ENCODE peak calls at places on chromosomes 7 and 10, in nine cellular contexts. One of them, this sample, is unnamed.
A peak's percentile ranks its signal among the peaks of the same experiment; 100 is the strongest.

GRCh38 chr10:20673175-20673574 is 223.9 kb downstream of the NEBL start:
- DNase-seq in stimulated activated CD4-positive, alpha-beta T cell treated with anti-CD3 and anti-CD28 coated beads, Interleukin-12 subunit alpha, Interleukin-12 subunit beta, amount 100 ng/mL, for 48 hours: no peak
- DNase-seq in GM04503: no peak
- DNase-seq in stimulated activated naive CD8-positive, alpha-beta T cell treated with anti-CD3 and anti-CD28 coated beads, Interleukin-15, amount 100 ng/mL, for 72 hours: no peak
- DNase-seq in AG09309: no peak
- DNase-seq in endothelial cell: no peak
- DNase-seq in WTC11: no peak
- DNase-seq in RWPE2: no peak
- DNase-seq in stimulated activated CD8-positive, alpha-beta memory T cell treated with anti-CD3 and anti-CD28 coated beads, Interleukin-4, amount 100 ng/mL, for 4 hours: no peak
- DNase-seq in this sample: no peak

GRCh38 chr10:103982639-103983038 is 15.7 kb downstream of the SLK start:
- DNase-seq in stimulated activated CD8-positive, alpha-beta memory T cell treated with anti-CD3 and anti-CD28 coated beads, Interleukin-4, amount 100 ng/mL, for 4 hours: no peak
- DNase-seq in RWPE2: no peak
- DNase-seq in stimulated activated CD4-positive, alpha-beta T cell treated with anti-CD3 and anti-CD28 coated beads, Interleukin-12 subunit alpha, Interleukin-12 subunit beta, amount 100 ng/mL, for 48 hours: no peak
- DNase-seq in endothelial cell: peak; percentile 43
- DNase-seq in GM04503: no peak
- DNase-seq in stimulated activated naive CD8-positive, alpha-beta T cell treated with anti-CD3 and anti-CD28 coated beads, Interleukin-15, amount 100 ng/mL, for 72 hours: no peak
- DNase-seq in AG09309: no peak
- DNase-seq in WTC11: peak; percentile 61
- DNase-seq in this sample: peak; percentile 58

GRCh38 chr10:76492026-76492425 is 1060.6 kb downstream of the LRMDA start:
- DNase-seq in stimulated activated CD4-positive, alpha-beta T cell treated with anti-CD3 and anti-CD28 coated beads, Interleukin-12 subunit alpha, Interleukin-12 subunit beta, amount 100 ng/mL, for 48 hours: no peak
- DNase-seq in endothelial cell: no peak
- DNase-seq in stimulated activated naive CD8-positive, alpha-beta T cell treated with anti-CD3 and anti-CD28 coated beads, Interleukin-15, amount 100 ng/mL, for 72 hours: no peak
- DNase-seq in stimulated activated CD8-positive, alpha-beta memory T cell treated with anti-CD3 and anti-CD28 coated beads, Interleukin-4, amount 100 ng/mL, for 4 hours: no peak
- DNase-seq in WTC11: no peak
- DNase-seq in GM04503: peak; percentile 54
- DNase-seq in RWPE2: no peak
- DNase-seq in AG09309: peak; percentile 43
- DNase-seq in this sample: no peak

GRCh38 chr7:114345494-114345893 is 69.1 kb upstream of the FOXP2 start:
- DNase-seq in stimulated activated CD8-positive, alpha-beta memory T cell treated with anti-CD3 and anti-CD28 coated beads, Interleukin-4, amount 100 ng/mL, for 4 hours: no peak
- DNase-seq in stimulated activated naive CD8-positive, alpha-beta T cell treated with anti-CD3 and anti-CD28 coated beads, Interleukin-15, amount 100 ng/mL, for 72 hours: no peak
- DNase-seq in endothelial cell: no peak
- DNase-seq in GM04503: no peak
- DNase-seq in WTC11: no peak
- DNase-seq in RWPE2: no peak
- DNase-seq in stimulated activated CD4-positive, alpha-beta T cell treated with anti-CD3 and anti-CD28 coated beads, Interleukin-12 subunit alpha, Interleukin-12 subunit beta, amount 100 ng/mL, for 48 hours: no peak
- DNase-seq in AG09309: no peak
- DNase-seq in this sample: no peak

GRCh38 chr10:11395581-11396310 is 215.7 kb downstream of the USP6NL start:
- DNase-seq in WTC11: no peak
- DNase-seq in RWPE2: peak; percentile 11
- DNase-seq in stimulated activated naive CD8-positive, alpha-beta T cell treated with anti-CD3 and anti-CD28 coated beads, Interleukin-15, amount 100 ng/mL, for 72 hours: no peak
- DNase-seq in stimulated activated CD8-positive, alpha-beta memory T cell treated with anti-CD3 and anti-CD28 coated beads, Interleukin-4, amount 100 ng/mL, for 4 hours: no peak
- DNase-seq in stimulated activated CD4-positive, alpha-beta T cell treated with anti-CD3 and anti-CD28 coated beads, Interleukin-12 subunit alpha, Interleukin-12 subunit beta, amount 100 ng/mL, for 48 hours: no peak
- DNase-seq in endothelial cell: no peak
- DNase-seq in GM04503: no peak
- DNase-seq in AG09309: no peak
- DNase-seq in this sample: no peak

GRCh38 chr7:81285142-81285871 is 366.5 kb upstream of the SEMA3C start:
- DNase-seq in stimulated activated CD4-positive, alpha-beta T cell treated with anti-CD3 and anti-CD28 coated beads, Interleukin-12 subunit alpha, Interleukin-12 subunit beta, amount 100 ng/mL, for 48 hours: no peak
- DNase-seq in stimulated activated CD8-positive, alpha-beta memory T cell treated with anti-CD3 and anti-CD28 coated beads, Interleukin-4, amount 100 ng/mL, for 4 hours: no peak
- DNase-seq in GM04503: peak; percentile 84
- DNase-seq in stimulated activated naive CD8-positive, alpha-beta T cell treated with anti-CD3 and anti-CD28 coated beads, Interleukin-15, amount 100 ng/mL, for 72 hours: no peak
- DNase-seq in endothelial cell: no peak
- DNase-seq in WTC11: no peak
- DNase-seq in RWPE2: no peak
- DNase-seq in AG09309: peak; percentile 71
- DNase-seq in this sample: no peak

GRCh38 chr10:106955133-106955532 is 209.4 kb downstream of the SORCS1 start:
- DNase-seq in GM04503: no peak
- DNase-seq in RWPE2: peak; percentile 45
- DNase-seq in stimulated activated CD4-positive, alpha-beta T cell treated with anti-CD3 and anti-CD28 coated beads, Interleukin-12 subunit alpha, Interleukin-12 subunit beta, amount 100 ng/mL, for 48 hours: no peak
- DNase-seq in AG09309: no peak
- DNase-seq in endothelial cell: no peak
- DNase-seq in stimulated activated CD8-positive, alpha-beta memory T cell treated with anti-CD3 and anti-CD28 coated beads, Interleukin-4, amount 100 ng/mL, for 4 hours: no peak
- DNase-seq in stimulated activated naive CD8-positive, alpha-beta T cell treated with anti-CD3 and anti-CD28 coated beads, Interleukin-15, amount 100 ng/mL, for 72 hours: no peak
- DNase-seq in WTC11: no peak
- DNase-seq in this sample: no peak

GRCh38 chr7:84055904-84056615 is 138.5 kb downstream of the SEMA3A start:
- DNase-seq in endothelial cell: no peak
- DNase-seq in AG09309: no peak
- DNase-seq in RWPE2: no peak
- DNase-seq in GM04503: no peak
- DNase-seq in stimulated activated naive CD8-positive, alpha-beta T cell treated with anti-CD3 and anti-CD28 coated beads, Interleukin-15, amount 100 ng/mL, for 72 hours: no peak
- DNase-seq in stimulated activated CD4-positive, alpha-beta T cell treated with anti-CD3 and anti-CD28 coated beads, Interleukin-12 subunit alpha, Interleukin-12 subunit beta, amount 100 ng/mL, for 48 hours: no peak
- DNase-seq in stimulated activated CD8-positive, alpha-beta memory T cell treated with anti-CD3 and anti-CD28 coated beads, Interleukin-4, amount 100 ng/mL, for 4 hours: no peak
- DNase-seq in WTC11: no peak
- DNase-seq in this sample: no peak

GRCh38 chr10:121990015-121990677 is 1.2 kb downstream of the TACC2 start:
- DNase-seq in RWPE2: no peak
- DNase-seq in endothelial cell: no peak
- DNase-seq in GM04503: no peak
- DNase-seq in AG09309: no peak
- DNase-seq in stimulated activated CD8-positive, alpha-beta memory T cell treated with anti-CD3 and anti-CD28 coated beads, Interleukin-4, amount 100 ng/mL, for 4 hours: no peak
- DNase-seq in WTC11: no peak
- DNase-seq in stimulated activated naive CD8-positive, alpha-beta T cell treated with anti-CD3 and anti-CD28 coated beads, Interleukin-15, amount 100 ng/mL, for 72 hours: no peak
- DNase-seq in stimulated activated CD4-positive, alpha-beta T cell treated with anti-CD3 and anti-CD28 coated beads, Interleukin-12 subunit alpha, Interleukin-12 subunit beta, amount 100 ng/mL, for 48 hours: no peak
- DNase-seq in this sample: no peak

GRCh38 chr10:4656576-4657194 is 169.3 kb upstream of the AKR1E2 start:
- DNase-seq in RWPE2: no peak
- DNase-seq in endothelial cell: peak; percentile 62
- DNase-seq in stimulated activated CD4-positive, alpha-beta T cell treated with anti-CD3 and anti-CD28 coated beads, Interleukin-12 subunit alpha, Interleukin-12 subunit beta, amount 100 ng/mL, for 48 hours: peak; percentile 18
- DNase-seq in GM04503: no peak
- DNase-seq in WTC11: peak; percentile 44
- DNase-seq in stimulated activated CD8-positive, alpha-beta memory T cell treated with anti-CD3 and anti-CD28 coated beads, Interleukin-4, amount 100 ng/mL, for 4 hours: no peak
- DNase-seq in stimulated activated naive CD8-positive, alpha-beta T cell treated with anti-CD3 and anti-CD28 coated beads, Interleukin-15, amount 100 ng/mL, for 72 hours: peak; percentile 20
- DNase-seq in AG09309: no peak
- DNase-seq in this sample: peak; percentile 17

GRCh38 chr10:127853868-127854768 is 38.6 kb downstream of the CLRN3 start:
- DNase-seq in WTC11: peak; percentile 70
- DNase-seq in stimulated activated CD8-positive, alpha-beta memory T cell treated with anti-CD3 and anti-CD28 coated beads, Interleukin-4, amount 100 ng/mL, for 4 hours: no peak
- DNase-seq in RWPE2: no peak
- DNase-seq in stimulated activated CD4-positive, alpha-beta T cell treated with anti-CD3 and anti-CD28 coated beads, Interleukin-12 subunit alpha, Interleukin-12 subunit beta, amount 100 ng/mL, for 48 hours: peak; percentile 39
- DNase-seq in GM04503: peak; percentile 11
- DNase-seq in AG09309: peak; percentile 13
- DNase-seq in endothelial cell: peak; percentile 75
- DNase-seq in stimulated activated naive CD8-positive, alpha-beta T cell treated with anti-CD3 and anti-CD28 coated beads, Interleukin-15, amount 100 ng/mL, for 72 hours: peak; percentile 42
- DNase-seq in this sample: peak; percentile 69

GRCh38 chr7:897771-898376 is 21.5 kb downstream of the GET4 start:
- DNase-seq in endothelial cell: no peak
- DNase-seq in stimulated activated CD8-positive, alpha-beta memory T cell treated with anti-CD3 and anti-CD28 coated beads, Interleukin-4, amount 100 ng/mL, for 4 hours: no peak
- DNase-seq in WTC11: no peak
- DNase-seq in stimulated activated CD4-positive, alpha-beta T cell treated with anti-CD3 and anti-CD28 coated beads, Interleukin-12 subunit alpha, Interleukin-12 subunit beta, amount 100 ng/mL, for 48 hours: no peak
- DNase-seq in AG09309: no peak
- DNase-seq in stimulated activated naive CD8-positive, alpha-beta T cell treated with anti-CD3 and anti-CD28 coated beads, Interleukin-15, amount 100 ng/mL, for 72 hours: no peak
- DNase-seq in RWPE2: no peak
- DNase-seq in GM04503: no peak
- DNase-seq in this sample: no peak

GRCh38 chr7:38775503-38775902 is 133.5 kb downstream of the VPS41 start:
- DNase-seq in AG09309: no peak
- DNase-seq in stimulated activated CD4-positive, alpha-beta T cell treated with anti-CD3 and anti-CD28 coated beads, Interleukin-12 subunit alpha, Interleukin-12 subunit beta, amount 100 ng/mL, for 48 hours: no peak
- DNase-seq in WTC11: no peak
- DNase-seq in RWPE2: no peak
- DNase-seq in stimulated activated naive CD8-positive, alpha-beta T cell treated with anti-CD3 and anti-CD28 coated beads, Interleukin-15, amount 100 ng/mL, for 72 hours: no peak
- DNase-seq in GM04503: no peak
- DNase-seq in endothelial cell: no peak
- DNase-seq in stimulated activated CD8-positive, alpha-beta memory T cell treated with anti-CD3 and anti-CD28 coated beads, Interleukin-4, amount 100 ng/mL, for 4 hours: no peak
- DNase-seq in this sample: no peak

GRCh38 chr10:92691591-92692084 is 1.9 kb downstream of the HHEX start:
- DNase-seq in WTC11: peak; percentile 52
- DNase-seq in stimulated activated CD4-positive, alpha-beta T cell treated with anti-CD3 and anti-CD28 coated beads, Interleukin-12 subunit alpha, Interleukin-12 subunit beta, amount 100 ng/mL, for 48 hours: no peak
- DNase-seq in GM04503: no peak
- DNase-seq in AG09309: no peak
- DNase-seq in RWPE2: no peak
- DNase-seq in endothelial cell: peak; percentile 67
- DNase-seq in stimulated activated CD8-positive, alpha-beta memory T cell treated with anti-CD3 and anti-CD28 coated beads, Interleukin-4, amount 100 ng/mL, for 4 hours: no peak
- DNase-seq in stimulated activated naive CD8-positive, alpha-beta T cell treated with anti-CD3 and anti-CD28 coated beads, Interleukin-15, amount 100 ng/mL, for 72 hours: peak; percentile 24
- DNase-seq in this sample: no peak

GRCh38 chr7:85525661-85526060 is 338.8 kb upstream of the SEMA3D start:
- DNase-seq in endothelial cell: no peak
- DNase-seq in stimulated activated CD8-positive, alpha-beta memory T cell treated with anti-CD3 and anti-CD28 coated beads, Interleukin-4, amount 100 ng/mL, for 4 hours: no peak
- DNase-seq in AG09309: no peak
- DNase-seq in stimulated activated CD4-positive, alpha-beta T cell treated with anti-CD3 and anti-CD28 coated beads, Interleukin-12 subunit alpha, Interleukin-12 subunit beta, amount 100 ng/mL, for 48 hours: no peak
- DNase-seq in WTC11: no peak
- DNase-seq in stimulated activated naive CD8-positive, alpha-beta T cell treated with anti-CD3 and anti-CD28 coated beads, Interleukin-15, amount 100 ng/mL, for 72 hours: no peak
- DNase-seq in GM04503: no peak
- DNase-seq in RWPE2: no peak
- DNase-seq in this sample: no peak

GRCh38 chr10:132685121-132685891 is 100.6 kb downstream of the NKX6-2 start:
- DNase-seq in stimulated activated naive CD8-positive, alpha-beta T cell treated with anti-CD3 and anti-CD28 coated beads, Interleukin-15, amount 100 ng/mL, for 72 hours: no peak
- DNase-seq in WTC11: peak; percentile 10
- DNase-seq in stimulated activated CD8-positive, alpha-beta memory T cell treated with anti-CD3 and anti-CD28 coated beads, Interleukin-4, amount 100 ng/mL, for 4 hours: no peak
- DNase-seq in RWPE2: peak; percentile 73
- DNase-seq in GM04503: no peak
- DNase-seq in endothelial cell: no peak
- DNase-seq in AG09309: no peak
- DNase-seq in stimulated activated CD4-positive, alpha-beta T cell treated with anti-CD3 and anti-CD28 coated beads, Interleukin-12 subunit alpha, Interleukin-12 subunit beta, amount 100 ng/mL, for 48 hours: no peak
- DNase-seq in this sample: no peak

GRCh38 chr10:97332586-97333350 is 1.8 kb downstream of the FRAT2 start:
- DNase-seq in stimulated activated CD8-positive, alpha-beta memory T cell treated with anti-CD3 and anti-CD28 coated beads, Interleukin-4, amount 100 ng/mL, for 4 hours: no peak
- DNase-seq in WTC11: peak; percentile 34
- DNase-seq in AG09309: peak; percentile 76
- DNase-seq in stimulated activated naive CD8-positive, alpha-beta T cell treated with anti-CD3 and anti-CD28 coated beads, Interleukin-15, amount 100 ng/mL, for 72 hours: no peak
- DNase-seq in stimulated activated CD4-positive, alpha-beta T cell treated with anti-CD3 and anti-CD28 coated beads, Interleukin-12 subunit alpha, Interleukin-12 subunit beta, amount 100 ng/mL, for 48 hours: no peak
- DNase-seq in GM04503: peak; percentile 67
- DNase-seq in endothelial cell: peak; percentile 43
- DNase-seq in RWPE2: no peak
- DNase-seq in this sample: no peak

GRCh38 chr10:51369903-51370302 is 295.6 kb downstream of the PRKG1 start:
- DNase-seq in stimulated activated naive CD8-positive, alpha-beta T cell treated with anti-CD3 and anti-CD28 coated beads, Interleukin-15, amount 100 ng/mL, for 72 hours: no peak
- DNase-seq in WTC11: no peak
- DNase-seq in AG09309: no peak
- DNase-seq in stimulated activated CD8-positive, alpha-beta memory T cell treated with anti-CD3 and anti-CD28 coated beads, Interleukin-4, amount 100 ng/mL, for 4 hours: no peak
- DNase-seq in GM04503: no peak
- DNase-seq in endothelial cell: no peak
- DNase-seq in stimulated activated CD4-positive, alpha-beta T cell treated with anti-CD3 and anti-CD28 coated beads, Interleukin-12 subunit alpha, Interleukin-12 subunit beta, amount 100 ng/mL, for 48 hours: no peak
- DNase-seq in RWPE2: no peak
- DNase-seq in this sample: no peak

GRCh38 chr10:111122127-111122526 is 45.3 kb downstream of the ADRA2A start:
- DNase-seq in GM04503: no peak
- DNase-seq in RWPE2: no peak
- DNase-seq in endothelial cell: no peak
- DNase-seq in stimulated activated naive CD8-positive, alpha-beta T cell treated with anti-CD3 and anti-CD28 coated beads, Interleukin-15, amount 100 ng/mL, for 72 hours: no peak
- DNase-seq in stimulated activated CD8-positive, alpha-beta memory T cell treated with anti-CD3 and anti-CD28 coated beads, Interleukin-4, amount 100 ng/mL, for 4 hours: no peak
- DNase-seq in WTC11: no peak
- DNase-seq in AG09309: no peak
- DNase-seq in stimulated activated CD4-positive, alpha-beta T cell treated with anti-CD3 and anti-CD28 coated beads, Interleukin-12 subunit alpha, Interleukin-12 subunit beta, amount 100 ng/mL, for 48 hours: no peak
- DNase-seq in this sample: no peak

GRCh38 chr7:49866910-49867309 is 93.5 kb downstream of the VWC2 start:
- DNase-seq in RWPE2: no peak
- DNase-seq in GM04503: no peak
- DNase-seq in stimulated activated CD8-positive, alpha-beta memory T cell treated with anti-CD3 and anti-CD28 coated beads, Interleukin-4, amount 100 ng/mL, for 4 hours: no peak
- DNase-seq in AG09309: no peak
- DNase-seq in endothelial cell: no peak
- DNase-seq in stimulated activated CD4-positive, alpha-beta T cell treated with anti-CD3 and anti-CD28 coated beads, Interleukin-12 subunit alpha, Interleukin-12 subunit beta, amount 100 ng/mL, for 48 hours: no peak
- DNase-seq in WTC11: no peak
- DNase-seq in stimulated activated naive CD8-positive, alpha-beta T cell treated with anti-CD3 and anti-CD28 coated beads, Interleukin-15, amount 100 ng/mL, for 72 hours: no peak
- DNase-seq in this sample: no peak

GRCh38 chr10:69259547-69260243 is 18.6 kb upstream of the HK1 start:
- DNase-seq in RWPE2: no peak
- DNase-seq in AG09309: no peak
- DNase-seq in WTC11: no peak
- DNase-seq in endothelial cell: no peak
- DNase-seq in stimulated activated CD8-positive, alpha-beta memory T cell treated with anti-CD3 and anti-CD28 coated beads, Interleukin-4, amount 100 ng/mL, for 4 hours: no peak
- DNase-seq in stimulated activated CD4-positive, alpha-beta T cell treated with anti-CD3 and anti-CD28 coated beads, Interleukin-12 subunit alpha, Interleukin-12 subunit beta, amount 100 ng/mL, for 48 hours: no peak
- DNase-seq in GM04503: no peak
- DNase-seq in stimulated activated naive CD8-positive, alpha-beta T cell treated with anti-CD3 and anti-CD28 coated beads, Interleukin-15, amount 100 ng/mL, for 72 hours: no peak
- DNase-seq in this sample: no peak

GRCh38 chr7:4702961-4703512 is 20.9 kb downstream of the FOXK1 start:
- DNase-seq in RWPE2: no peak
- DNase-seq in stimulated activated CD4-positive, alpha-beta T cell treated with anti-CD3 and anti-CD28 coated beads, Interleukin-12 subunit alpha, Interleukin-12 subunit beta, amount 100 ng/mL, for 48 hours: no peak
- DNase-seq in endothelial cell: no peak
- DNase-seq in stimulated activated naive CD8-positive, alpha-beta T cell treated with anti-CD3 and anti-CD28 coated beads, Interleukin-15, amount 100 ng/mL, for 72 hours: no peak
- DNase-seq in WTC11: peak; percentile 32
- DNase-seq in stimulated activated CD8-positive, alpha-beta memory T cell treated with anti-CD3 and anti-CD28 coated beads, Interleukin-4, amount 100 ng/mL, for 4 hours: no peak
- DNase-seq in AG09309: no peak
- DNase-seq in GM04503: no peak
- DNase-seq in this sample: peak; percentile 23

GRCh38 chr10:116263870-116264269 is 9.1 kb downstream of the GFRA1 start:
- DNase-seq in endothelial cell: no peak
- DNase-seq in AG09309: no peak
- DNase-seq in RWPE2: no peak
- DNase-seq in stimulated activated naive CD8-positive, alpha-beta T cell treated with anti-CD3 and anti-CD28 coated beads, Interleukin-15, amount 100 ng/mL, for 72 hours: no peak
- DNase-seq in GM04503: no peak
- DNase-seq in stimulated activated CD4-positive, alpha-beta T cell treated with anti-CD3 and anti-CD28 coated beads, Interleukin-12 subunit alpha, Interleukin-12 subunit beta, amount 100 ng/mL, for 48 hours: no peak
- DNase-seq in stimulated activated CD8-positive, alpha-beta memory T cell treated with anti-CD3 and anti-CD28 coated beads, Interleukin-4, amount 100 ng/mL, for 4 hours: no peak
- DNase-seq in WTC11: no peak
- DNase-seq in this sample: no peak